ENCODE peak calls at places on chromosome 6, in four cellular contexts. B is HCT116, C is AG10803, W is neural crest cell. Z is an unnamed sample.

GRCh38 chr6:73798592-73798991 is 102.6 kb downstream of the CD109 start:
- DNase-seq in W (no peak), B (peak), C (peak), Z (no peak)

GRCh38 chr6:19368511-19368910 is 468.7 kb upstream of the ID4 start:
- DNase-seq in W (no peak), B (peak), C (peak), Z (no peak)

GRCh38 chr6:30060634-30060981 is 457 bp upstream of the POLR1H start:
- DNase-seq in B (no peak), W (no peak), C (peak), Z (peak)

GRCh38 chr6:39432311-39433025 is 110.0 kb upstream of the KCNK16 start:
- DNase-seq in W (no peak), C (peak), B (no peak), Z (no peak)

GRCh38 chr6:161198176-161198575 is 75.7 kb downstream of the AGPAT4 start:
- DNase-seq in B (no peak), W (no peak), C (peak), Z (no peak)

GRCh38 chr6:24358219-24358821 is 461 bp upstream of the DCDC2 start:
- DNase-seq in B (no peak), C (no peak), W (no peak), Z (no peak)

GRCh38 chr6:130065616-130066015 is 47.2 kb downstream of the L3MBTL3 start:
- DNase-seq in B (no peak), W (no peak), C (no peak), Z (no peak)

GRCh38 chr6:108592371-108593337 is 31.9 kb downstream of the FOXO3 start:
- DNase-seq in C (peak), B (no peak), W (no peak), Z (no peak)

GRCh38 chr6:25369450-25370086 is 90.4 kb downstream of the CARMIL1 start:
- DNase-seq in W (no peak), B (no peak), C (peak), Z (peak)

GRCh38 chr6:124066995-124067552 is 263.4 kb downstream of the NKAIN2 start:
- DNase-seq in B (no peak), C (no peak), W (no peak), Z (no peak)

GRCh38 chr6:148090326-148090725 is 252.3 kb upstream of the SASH1 start:
- DNase-seq in W (no peak), B (no peak), C (no peak), Z (no peak)

GRCh38 chr6:14729186-14729871 is 516.5 kb upstream of the JARID2 start:
- DNase-seq in B (no peak), C (no peak), W (no peak), Z (no peak)

GRCh38 chr6:89454300-89454699 is 21.3 kb downstream of the ANKRD6 start:
- DNase-seq in C (peak), W (no peak), B (no peak), Z (no peak)

GRCh38 chr6:55293116-55293515 is 34.2 kb upstream of the GFRAL start:
- DNase-seq in W (no peak), C (no peak), B (peak), Z (no peak)

Z was measured in D341Med.